ENCODE peak calls at places on chromosome 3, in ten cellular contexts. T is AG20443, L is kidney epithelial cell, O is T-helper 1 cell, Q is renal cortical epithelial cell, P is nephron progenitor cell, M is epithelial cell of esophagus, F is NCI-H524 treated with DMSO at 0.1 percent for 48 hours, Y is Panc1, R is AG04450. J is an unnamed sample.

GRCh38 chr3:113156816-113157333 is 54.5 kb upstream of the BOC start:
- DNase-seq in L (no peak), O (no peak), F (no peak), Q (no peak), M (no peak), P (no peak), R (no peak), Y (no peak), T (no peak), J (no peak)

GRCh38 chr3:58013973-58014649 is 5.9 kb downstream of the FLNB start:
- DNase-seq in P (peak), L (no peak), O (no peak), F (no peak), M (no peak), Y (no peak), T (peak), R (peak), Q (peak), J (no peak)

GRCh38 chr3:72591522-72592421 is 256.5 kb downstream of the SHQ1 start:
- DNase-seq in Y (no peak), T (peak), O (no peak), M (peak), Q (peak), L (peak), R (peak), F (no peak), P (peak), J (no peak)

GRCh38 chr3:149037684-149038083 is 46.3 kb downstream of the GYG1 start:
- DNase-seq in L (no peak), Y (no peak), R (no peak), Q (no peak), M (no peak), P (no peak), F (no peak), T (no peak), O (no peak), J (no peak)

GRCh38 chr3:60202052-60202753 is 1049.0 kb downstream of the FHIT start:
- DNase-seq in Q (no peak), Y (no peak), T (no peak), R (no peak), M (no peak), P (no peak), L (no peak), F (no peak), O (no peak), J (no peak)

GRCh38 chr3:150751781-150752263 is 11.1 kb downstream of the SIAH2 start:
- DNase-seq in O (no peak), Y (no peak), Q (no peak), R (no peak), L (no peak), M (peak), T (no peak), P (no peak), F (no peak), J (no peak)

GRCh38 chr3:156605686-156606605 is 51.0 kb upstream of the SSR3 start:
- DNase-seq in M (peak), P (peak), L (peak), R (no peak), Q (peak), O (no peak), Y (no peak), T (peak), F (no peak), J (peak)

GRCh38 chr3:187016639-187017345 is 86.5 kb downstream of the ST6GAL1 start:
- DNase-seq in P (no peak), F (no peak), T (no peak), Y (no peak), Q (peak), R (no peak), L (peak), O (no peak), M (peak), J (peak)

GRCh38 chr3:110180733-110181132 is 843.4 kb upstream of the DPPA4 start:
- DNase-seq in F (no peak), M (no peak), O (no peak), T (peak), Q (no peak), L (no peak), Y (no peak), R (no peak), P (no peak), J (no peak)

GRCh38 chr3:14170569-14171159 is 7.7 kb downstream of the XPC start:
- DNase-seq in T (peak), R (peak), L (no peak), F (no peak), P (no peak), O (no peak), M (peak), Y (no peak), Q (peak), J (no peak)

GRCh38 chr3:103389356-103389755 is 954.5 kb downstream of the ZPLD1 start:
- DNase-seq in T (no peak), Y (no peak), P (no peak), Q (peak), M (no peak), R (no peak), O (no peak), L (peak), F (no peak), J (no peak)

GRCh38 chr3:134199240-134199639 is 51.4 kb downstream of the RYK start:
- DNase-seq in M (no peak), Y (no peak), T (no peak), F (no peak), Q (peak), P (no peak), L (no peak), R (no peak), O (no peak), J (no peak)

GRCh38 chr3:65284971-65285370 is 597.2 kb upstream of the ADAMTS9 start:
- DNase-seq in L (no peak), M (no peak), Y (no peak), O (no peak), T (no peak), F (no peak), Q (no peak), P (no peak), R (no peak), J (no peak)

GRCh38 chr3:56131976-56132590 is 336.2 kb downstream of the ERC2 start:
- DNase-seq in Y (peak), O (no peak), T (peak), L (peak), P (no peak), R (peak), F (no peak), M (peak), Q (peak), J (peak)

GRCh38 chr3:2741520-2741919 is 368.7 kb downstream of the IL5RA start:
- DNase-seq in T (no peak), R (no peak), Q (peak), O (no peak), P (no peak), Y (no peak), L (no peak), M (no peak), F (no peak), J (no peak)

GRCh38 chr3:133930341-133930933 is 34.8 kb upstream of the RAB6B start:
- DNase-seq in P (no peak), M (peak), Q (peak), T (peak), L (no peak), Y (peak), O (no peak), F (peak), R (no peak), J (peak)

GRCh38 chr3:151971814-151972579 is 98.6 kb downstream of the SUCNR1 start:
- DNase-seq in Q (no peak), F (no peak), O (no peak), L (no peak), T (no peak), P (no peak), Y (no peak), R (no peak), M (peak), J (no peak)

GRCh38 chr3:109773006-109773405 is 435.7 kb upstream of the DPPA4 start:
- DNase-seq in O (no peak), Q (no peak), L (no peak), Y (no peak), T (no peak), R (peak), F (peak), P (no peak), M (no peak), J (no peak)

GRCh38 chr3:130894130-130894872 is 417 bp downstream of the ATP2C1 start:
- DNase-seq in P (peak), O (peak), M (peak), R (no peak), T (peak), L (no peak), Q (no peak), Y (no peak), F (no peak), J (no peak)

GRCh38 chr3:197430502-197430901 is 125.3 kb downstream of the BDH1 start:
- DNase-seq in L (no peak), M (no peak), Q (no peak), R (no peak), T (no peak), F (no peak), P (no peak), Y (no peak), O (no peak), J (no peak)

GRCh38 chr3:59540241-59540640 is 490.4 kb upstream of the CFAP20DC start:
- DNase-seq in M (peak), T (no peak), Q (no peak), Y (no peak), P (no peak), L (no peak), O (no peak), R (peak), F (no peak), J (no peak)

GRCh38 chr3:30355622-30356021 is 250.8 kb upstream of the TGFBR2 start:
- DNase-seq in Q (peak), R (no peak), F (no peak), O (no peak), P (no peak), T (no peak), Y (no peak), L (peak), M (no peak), J (peak)

GRCh38 chr3:188194327-188194726 is 40.4 kb downstream of the LPP start:
- DNase-seq in M (peak), R (no peak), T (no peak), P (no peak), L (no peak), O (no peak), F (no peak), Q (peak), Y (no peak), J (no peak)

GRCh38 chr3:112814256-112814655 is 32.4 kb downstream of the CD200R1L start:
- DNase-seq in O (no peak), F (peak), M (peak), P (no peak), R (peak), L (no peak), Q (peak), T (peak), Y (peak), J (peak)

GRCh38 chr3:187185759-187186158 is 11.5 kb upstream of the RTP1 start:
- DNase-seq in R (no peak), L (no peak), O (no peak), F (no peak), Y (no peak), M (no peak), Q (no peak), T (no peak), P (no peak), J (no peak)

GRCh38 chr3:106485202-106485601 is 616.4 kb upstream of the CBLB start:
- DNase-seq in P (no peak), L (no peak), R (no peak), M (no peak), Y (no peak), Q (no peak), O (no peak), T (no peak), F (no peak), J (no peak)

GRCh38 chr3:176554264-176554663 is 643.0 kb downstream of the TBL1XR1 start:
- DNase-seq in M (no peak), Y (no peak), F (no peak), R (no peak), Q (peak), P (no peak), O (no peak), L (no peak), T (no peak), J (no peak)

GRCh38 chr3:30688776-30689175 is 82.4 kb downstream of the TGFBR2 start:
- DNase-seq in R (peak), M (peak), Q (peak), T (peak), Y (no peak), P (no peak), F (no peak), O (no peak), L (peak), J (no peak)

GRCh38 chr3:36461588-36461987 is 81.3 kb downstream of the STAC start:
- DNase-seq in M (no peak), T (peak), R (no peak), P (no peak), O (no peak), L (no peak), F (no peak), Q (peak), Y (no peak), J (peak)